ENCODE peak calls at places on chromosomes 5 and 9, in four cellular contexts. S, U, C and E are unnamed samples.

GRCh38 chr5:132498152-132498551 is 7.6 kb upstream of the IRF1 start:
- DNase-seq in S (peak), U (peak), C (no peak), E (peak)

GRCh38 chr5:115033861-115034260 is 135.8 kb downstream of the TRIM36 start:
- DNase-seq in S (peak), U (no peak), C (peak), E (no peak)

GRCh38 chr9:85053206-85053605 is 383.7 kb downstream of the NTRK2 start:
- DNase-seq in S (peak), U (no peak), C (no peak), E (peak)

GRCh38 chr5:6962256-6962655 is 249.0 kb downstream of the TENT4A start:
- DNase-seq in S (no peak), U (no peak), C (no peak), E (no peak)

GRCh38 chr5:54656261-54656728 is 138.7 kb downstream of the SNX18 start:
- DNase-seq in S (no peak), U (no peak), C (no peak), E (no peak)

GRCh38 chr9:103168254-103168653 is 173.1 kb downstream of the CYLC2 start:
- DNase-seq in S (no peak), U (no peak), C (no peak), E (no peak)

GRCh38 chr9:128785427-128785826 is 1.6 kb upstream of the TBC1D13 start:
- DNase-seq in S (no peak), U (no peak), C (no peak), E (no peak)

GRCh38 chr5:92644271-92644886 is 936.6 kb downstream of the NR2F1-AS1 start:
- DNase-seq in S (peak), U (no peak), C (no peak), E (no peak)

GRCh38 chr9:109014267-109015025 is 1.1 kb upstream of the CTNNAL1 start:
- DNase-seq in S (peak), U (no peak), C (peak), E (no peak)

GRCh38 chr5:148492351-148492750 is 108.6 kb downstream of the FBXO38 start:
- DNase-seq in S (no peak), U (no peak), C (no peak), E (no peak)

GRCh38 chr5:172875372-172876279 is 41.6 kb downstream of the ERGIC1 start:
- DNase-seq in S (no peak), U (no peak), C (no peak), E (no peak)

GRCh38 chr9:68949271-68950000 is 64.5 kb downstream of the PRKACG start:
- DNase-seq in S (no peak), U (no peak), C (peak), E (no peak)

GRCh38 chr5:169670769-169671525 is 33.9 kb downstream of the DOCK2 start:
- DNase-seq in S (no peak), U (no peak), C (no peak), E (no peak)

GRCh38 chr9:89179535-89179919 is 909 bp upstream of the SHC3 start:
- DNase-seq in S (peak), U (no peak), C (peak), E (no peak)

GRCh38 chr5:145708169-145708568 is 127.0 kb downstream of the PRELID2 start:
- DNase-seq in S (no peak), U (no peak), C (no peak), E (no peak)

GRCh38 chr9:111853450-111853827 is 43.2 kb upstream of the UGCG start:
- DNase-seq in S (no peak), U (no peak), C (no peak), E (no peak)

GRCh38 chr5:16995372-16995771 is 59.3 kb upstream of the MYO10 start:
- DNase-seq in S (no peak), U (no peak), C (no peak), E (no peak)

GRCh38 chr5:17190242-17190778 is 27.1 kb upstream of the BASP1 start:
- DNase-seq in S (peak), U (no peak), C (peak), E (peak)

GRCh38 chr5:77356740-77357139 is 135.4 kb downstream of the WDR41 start:
- DNase-seq in S (no peak), U (no peak), C (no peak), E (peak)

GRCh38 chr9:107894572-107895261 is 405.1 kb upstream of the KLF4 start:
- DNase-seq in S (no peak), U (no peak), C (no peak), E (no peak)

GRCh38 chr5:173823721-173824567 is 64.2 kb upstream of the CPEB4 start:
- DNase-seq in S (peak), U (no peak), C (no peak), E (peak)

GRCh38 chr5:154046486-154046885 is 7.7 kb downstream of the MFAP3 start:
- DNase-seq in S (no peak), U (no peak), C (no peak), E (no peak)

GRCh38 chr9:6829027-6829426 is 71.3 kb downstream of the KDM4C start:
- DNase-seq in S (peak), U (no peak), C (no peak), E (no peak)

GRCh38 chr5:88732862-88733261 is 150.1 kb downstream of the MEF2C start:
- DNase-seq in S (no peak), U (no peak), C (no peak), E (no peak)

GRCh38 chr9:130215341-130216119 is 43.3 kb downstream of the NCS1 start:
- DNase-seq in S (no peak), U (peak), C (no peak), E (no peak)

GRCh38 chr9:19050637-19051591 is 1.7 kb downstream of the RRAGA start:
- DNase-seq in S (no peak), U (no peak), C (no peak), E (peak)

GRCh38 chr9:14348241-14349140 is 34.5 kb upstream of the NFIB start:
- DNase-seq in S (no peak), U (no peak), C (no peak), E (no peak)

GRCh38 chr5:19977069-19977468 is 10.9 kb downstream of the CDH18 start:
- DNase-seq in S (no peak), U (no peak), C (no peak), E (no peak)

GRCh38 chr9:73780916-73781315 is 629.3 kb downstream of the ANXA1 start:
- DNase-seq in S (peak), U (no peak), C (peak), E (peak)

GRCh38 chr5:110086658-110087388 is 397.1 kb downstream of the MAN2A1 start:
- DNase-seq in S (no peak), U (peak), C (peak), E (peak)

GRCh38 chr9:126127591-126127990 is 199.0 kb upstream of the MVB12B start:
- DNase-seq in S (no peak), U (no peak), C (no peak), E (no peak)

GRCh38 chr5:89313804-89314588 is 431.0 kb upstream of the MEF2C start:
- DNase-seq in S (no peak), U (no peak), C (peak), E (peak)

GRCh38 chr5:107235167-107235566 is 435.6 kb downstream of the EFNA5 start:
- DNase-seq in S (no peak), U (no peak), C (peak), E (no peak)

GRCh38 chr9:78786794-78787193 is 489.9 kb downstream of the PSAT1 start:
- DNase-seq in S (peak), U (no peak), C (no peak), E (no peak)

GRCh38 chr9:78031826-78032598 is 401 bp upstream of the GNAQ start:
- DNase-seq in S (peak), U (peak), C (peak), E (peak)

GRCh38 chr9:72396247-72397091 is 31.5 kb upstream of the ZFAND5 start:
- DNase-seq in S (peak), U (no peak), C (peak), E (peak)

DNA sequence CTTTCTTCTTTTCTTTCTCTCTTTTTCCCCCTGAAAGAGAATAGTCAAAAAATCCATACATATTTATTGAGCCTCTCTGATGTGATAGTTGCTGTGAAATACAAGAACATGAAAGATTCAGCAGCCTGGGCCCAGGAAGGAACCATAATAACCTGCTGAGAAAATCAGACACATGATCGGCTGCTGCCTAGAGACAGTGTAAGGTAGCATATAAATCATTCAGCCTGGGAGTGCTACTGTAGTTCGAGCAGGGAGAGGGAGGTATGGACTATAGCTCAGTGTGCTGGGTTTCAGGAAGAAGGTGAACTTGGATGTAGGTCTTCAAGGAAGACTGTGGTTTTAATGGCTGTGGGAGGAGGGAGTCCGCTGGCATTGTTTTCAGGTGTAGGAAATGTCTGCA is 469.1 kb downstream of the RAB3C start:
- DNase-seq in S (no peak), U (no peak), C (no peak), E (no peak)
- H3K27ac ChIP-seq in S (peak), U (no peak), C (no peak), E (no peak)

GRCh38 chr9:117546894-117547293 is 132.0 kb upstream of the ASTN2 start:
- DNase-seq in S (peak), U (no peak), C (no peak), E (peak)
- TF ChIP-seq CTCF in S (no peak), U (no peak), C (no peak), E (no peak)

GRCh38 chr5:57171818-57172465 is 1.9 kb upstream of the GPBP1 start:
- DNase-seq in S (peak), U (no peak), C (no peak), E (peak)
- H3K27ac ChIP-seq in S (no peak), U (peak), C (peak), E (peak)

GRCh38 chr9:976805-977360 is 428 bp downstream of the DMRT3 start:
- DNase-seq in S (peak), U (no peak), C (no peak), E (no peak)
- TF ChIP-seq CTCF in S (peak), U (no peak), C (no peak), E (no peak)

DNA sequence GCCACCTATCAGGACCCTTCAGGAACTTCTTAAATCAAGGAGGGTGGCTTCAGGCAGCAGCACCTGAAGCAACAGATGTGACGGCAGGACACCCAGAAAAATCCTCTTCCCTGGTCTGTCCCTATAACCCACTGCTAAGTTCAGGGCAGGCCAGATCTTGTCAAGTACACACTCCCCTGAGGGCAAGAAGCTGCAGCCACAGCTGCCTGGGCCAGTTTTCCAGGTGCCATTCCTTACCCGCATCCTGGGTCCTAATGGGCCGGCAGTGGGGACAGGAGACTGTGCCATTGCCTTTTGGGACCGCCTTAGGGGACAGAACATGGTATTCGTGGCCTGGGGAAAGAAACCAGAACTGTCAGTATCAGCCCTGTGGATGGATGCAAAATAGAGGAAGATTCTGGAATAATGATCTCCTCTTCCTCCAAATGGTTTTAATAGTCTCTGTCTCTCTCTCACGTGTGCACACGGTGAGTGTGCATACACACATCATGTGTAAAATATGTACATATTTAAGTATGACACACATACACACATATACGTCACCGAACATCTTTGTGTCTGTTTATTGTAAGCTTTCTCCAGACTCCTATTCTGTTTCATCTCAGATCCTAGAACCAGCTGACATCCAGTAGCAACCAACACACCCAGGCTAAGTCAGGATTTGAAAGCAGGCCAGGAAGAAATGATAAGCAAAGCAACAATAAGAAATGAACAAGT is 14.0 kb downstream of the ORM2 start:
- DNase-seq in S (no peak), U (no peak), C (no peak), E (peak)
- H3K27ac ChIP-seq in S (no peak), U (no peak), C (no peak), E (peak)